ENCODE peak calls at places on chromosome 1, in six cellular contexts. K is CD4-positive, alpha-beta T cell; N is fibroblast of lung; T is thoracic aorta; A is brain microvascular endothelial cell; J is tibial nerve. P is an unnamed sample.

GRCh38 chr1:206890125-206890637 is 7.1 kb upstream of the IL24 start:
- DNase-seq in K (no peak), N (peak; percentile 53), T (no peak), A (no peak), J (no peak), P (no peak)

GRCh38 chr1:54499097-54500029 is 48.7 kb upstream of the ACOT11 start:
- DNase-seq in K (no peak), N (peak; percentile 56), T (no peak), A (peak; percentile 17), J (no peak), P (no peak)

GRCh38 chr1:95953005-95953404 is 719.0 kb downstream of the RWDD3 start:
- DNase-seq in K (no peak), N (peak; percentile 10), T (no peak), A (no peak), J (no peak), P (no peak)

GRCh38 chr1:145964328-145965118 is at the start of the genes ANKRD34A and POLR3GL:
- DNase-seq in K (peak; percentile 75), N (peak; percentile 93), T (peak; percentile 91), A (peak; percentile 93), J (peak; percentile 91), P (peak; percentile 97)

GRCh38 chr1:156859523-156860112 is 701 bp upstream of the INSRR start:
- DNase-seq in K (peak; percentile 28), N (peak; percentile 20), T (no peak), A (no peak), J (no peak), P (no peak)

GRCh38 chr1:96473791-96474452 is 247.7 kb upstream of the PTBP2 start:
- DNase-seq in K (no peak), N (peak; percentile 80), T (no peak), A (peak; percentile 47), J (no peak), P (no peak)

GRCh38 chr1:103120981-103121380 is 12.7 kb upstream of the COL11A1 start:
- DNase-seq in K (no peak), N (no peak), T (no peak), A (no peak), J (no peak), P (no peak)

GRCh38 chr1:15153842-15154479 is 414 bp downstream of the TMEM51 start:
- DNase-seq in K (no peak), N (peak; percentile 51), T (no peak), A (peak; percentile 32), J (no peak), P (peak; percentile 69)

GRCh38 chr1:18917071-18917799 is 14.9 kb upstream of the ALDH4A1 start:
- DNase-seq in K (no peak), N (no peak), T (no peak), A (no peak), J (no peak), P (no peak)

GRCh38 chr1:236288620-236288976 is 6.8 kb upstream of the ERO1B start:
- DNase-seq in K (no peak), N (no peak), T (no peak), A (no peak), J (no peak), P (no peak)
- H3K27ac ChIP-seq in K (no peak overlapping the region), N (no peak overlapping the region), T (no peak overlapping the region), A (no peak overlapping the region), J (no peak overlapping the region), P (no peak overlapping the region)

GRCh38 chr1:2072109-2072806 is 22.0 kb downstream of the PRKCZ start:
- DNase-seq in K (no peak), N (no peak), T (no peak), A (no peak), J (no peak), P (no peak)
- H3K27ac ChIP-seq in K (no peak overlapping the region), N (no peak overlapping the region), T (no peak overlapping the region), A (no peak overlapping the region), J (no peak overlapping the region), P (no peak overlapping the region)

GRCh38 chr1:45612941-45613579 is 10.8 kb downstream of the CCDC17 start:
- DNase-seq in K (no peak), N (no peak), T (no peak), A (no peak), J (no peak), P (no peak)
- H3K27ac ChIP-seq in K (no peak overlapping the region), N (no peak overlapping the region), T (no peak overlapping the region), A (no peak overlapping the region), J (no peak overlapping the region), P (no peak overlapping the region)

GRCh38 chr1:184237588-184237987 is 149.2 kb upstream of the C1orf21 start:
- DNase-seq in K (no peak), N (no peak), T (no peak), A (no peak), J (no peak), P (no peak)
- H3K27ac ChIP-seq in K (no peak overlapping the region), N (no peak overlapping the region), T (no peak overlapping the region), A (no peak overlapping the region), J (no peak overlapping the region), P (no peak overlapping the region)

GRCh38 chr1:100953915-100954314 is 58.0 kb downstream of the SLC30A7 start:
- DNase-seq in K (no peak), N (no peak), T (no peak), A (no peak), J (no peak), P (no peak)
- H3K27ac ChIP-seq in K (no peak overlapping the region), N (no peak overlapping the region), T (no peak overlapping the region), A (no peak overlapping the region), J (no peak overlapping the region), P (no peak overlapping the region)

DNA sequence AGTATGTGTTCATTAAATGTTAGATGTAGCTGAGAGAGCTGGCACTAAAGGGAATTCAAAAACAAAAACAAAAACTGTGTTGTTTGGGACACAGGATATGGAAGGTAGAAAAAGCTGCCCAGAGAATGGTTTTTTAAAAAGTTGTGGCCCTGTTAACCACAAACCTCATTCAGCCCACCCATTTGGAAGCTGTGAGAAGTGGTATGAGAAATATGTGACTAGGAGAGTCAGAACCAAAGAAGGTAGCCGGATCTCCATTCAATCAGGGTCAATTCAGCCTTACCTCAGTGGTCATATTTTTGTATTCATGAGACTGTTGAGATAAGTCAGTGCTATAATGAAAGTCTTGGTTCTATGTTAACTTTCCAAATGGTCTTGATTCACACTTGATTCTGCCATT is 29.8 kb upstream of the CACYBP start:
- DNase-seq in K (no peak), N (peak; percentile 91), T (no peak), A (peak; percentile 40), J (no peak), P (no peak)
- H3K27ac ChIP-seq in K (peak overlapping the region; percentile 88), N (no peak overlapping the region), T (no peak overlapping the region), A (no peak overlapping the region), J (no peak overlapping the region), P (no peak overlapping the region)

GRCh38 chr1:154170547-154171221 is 15.8 kb upstream of the NUP210L start:
- DNase-seq in K (no peak), N (no peak), T (no peak), A (no peak), J (no peak), P (no peak)
- H3K27ac ChIP-seq in K (peak overlapping the region; percentile 2), N (no peak overlapping the region), T (no peak overlapping the region), A (no peak overlapping the region), J (no peak overlapping the region), P (no peak overlapping the region)

DNA sequence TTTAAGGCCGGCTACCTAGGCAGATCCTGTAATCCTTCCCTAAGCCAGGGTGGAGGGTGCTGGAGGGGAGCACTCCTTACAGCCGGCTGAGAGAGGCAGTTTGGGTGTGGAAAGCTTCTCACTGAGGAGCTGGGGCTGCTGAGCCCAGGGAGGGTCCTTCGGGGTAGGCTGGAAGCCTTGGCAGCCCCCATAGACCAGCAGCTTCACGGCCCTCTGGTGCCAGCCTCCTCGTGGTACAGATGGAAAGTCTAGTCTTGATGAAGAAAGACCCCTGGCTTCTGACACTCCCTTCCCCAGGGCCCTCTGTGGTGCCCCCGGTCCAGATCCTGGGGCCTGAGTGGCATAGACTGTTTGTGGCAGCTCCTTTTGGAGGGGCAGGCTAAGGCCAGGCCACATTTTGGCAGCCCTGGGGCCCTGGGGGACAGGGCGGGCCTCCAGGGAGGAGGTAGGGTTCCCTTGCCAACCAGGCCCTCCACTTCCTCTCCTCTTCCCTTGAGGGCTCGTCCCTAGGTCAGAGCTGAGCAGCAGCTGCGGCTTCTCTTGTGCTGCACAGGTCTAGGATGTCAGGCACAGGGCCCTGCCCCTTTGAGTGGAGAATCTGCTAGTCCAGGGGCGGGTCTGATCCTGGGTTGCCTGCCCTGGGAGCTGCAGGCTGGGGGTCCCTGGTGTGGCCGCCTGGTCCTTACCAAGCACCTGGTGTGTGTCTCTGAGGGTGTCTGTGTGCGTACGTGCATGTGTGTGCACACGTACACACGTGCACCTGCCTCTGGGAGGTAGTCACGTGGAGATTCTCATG is 4.8 kb downstream of the AMPD2 start:
- DNase-seq in K (no peak), N (no peak), T (no peak), A (no peak), J (no peak), P (no peak)
- H3K27ac ChIP-seq in K (peak overlapping the region; percentile 58), N (no peak overlapping the region), T (peak overlapping the region; percentile 6), A (no peak overlapping the region), J (peak overlapping the region; percentile 58), P (no peak overlapping the region)

DNA sequence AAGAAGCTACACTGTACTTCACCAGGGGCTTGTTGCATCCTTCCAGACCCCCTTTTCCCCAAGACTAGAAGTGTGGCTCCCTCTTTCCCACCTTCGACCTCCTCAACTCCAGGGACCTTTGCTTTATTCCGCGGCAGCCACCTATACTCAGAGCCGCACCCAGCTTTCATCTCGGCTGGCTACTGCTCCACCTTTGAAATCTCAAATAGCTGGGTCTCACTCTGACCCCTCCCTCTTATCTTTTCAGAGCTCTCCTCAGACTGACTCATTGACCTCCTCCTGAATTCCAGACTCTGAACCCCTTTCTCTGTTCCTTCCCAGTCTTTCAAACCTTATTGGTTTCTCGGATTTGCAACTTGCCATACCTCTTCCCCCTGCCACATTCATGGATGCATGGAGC is 144.7 kb upstream of the JUN start:
- DNase-seq in K (no peak), N (no peak), T (no peak), A (no peak), J (no peak), P (no peak)
- H3K27ac ChIP-seq in K (no peak overlapping the region), N (no peak overlapping the region), T (no peak overlapping the region), A (no peak overlapping the region), J (no peak overlapping the region), P (no peak overlapping the region)

DNA sequence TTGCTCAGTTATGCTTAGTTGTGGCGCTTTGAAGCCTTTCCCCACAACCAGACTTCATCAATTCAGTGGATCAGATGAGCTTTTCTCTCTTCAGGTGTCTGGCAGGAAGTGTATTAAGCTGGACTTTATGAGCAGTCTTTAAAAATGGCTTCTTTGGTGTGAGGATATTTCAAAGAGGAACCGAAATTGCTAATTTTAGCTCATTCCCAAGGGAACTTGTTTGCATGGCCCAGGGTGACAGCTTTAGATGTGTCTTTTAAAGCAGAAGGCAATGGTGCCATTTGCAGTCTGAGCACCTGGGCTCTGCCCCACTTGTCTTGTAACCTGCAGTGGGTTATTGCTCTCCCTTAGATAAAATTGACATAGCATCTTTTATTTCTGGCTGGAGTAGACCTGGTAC is 241.6 kb downstream of the ADGRL2 start:
- DNase-seq in K (no peak), N (no peak), T (no peak), A (no peak), J (no peak), P (no peak)
- H3K27ac ChIP-seq in K (no peak overlapping the region), N (no peak overlapping the region), T (no peak overlapping the region), A (no peak overlapping the region), J (no peak overlapping the region), P (no peak overlapping the region)